ENCODE peak calls at places on chromosomes 11 and 22, in ten cellular contexts. Q is cardiac muscle cell, G is mammary epithelial cell, P is A549, R is PC-3, N is GM23338, M is pancreas, J is fibroblast of lung, H is MM.1S, O is tibial artery. F is an unnamed sample.

GRCh38 chr11:119306373-119306890 is 10.5 kb downstream of the MCAM start:
- DNase-seq in P (no peak), R (no peak), G (no peak), H (no peak), N (no peak), J (peak), O (peak), Q (peak), M (no peak), F (no peak)

GRCh38 chr22:50341977-50342650 is 1.0 kb upstream of the PPP6R2 start:
- DNase-seq in Q (peak), R (peak), G (peak), M (peak), H (peak), P (peak), J (peak), N (peak), O (peak), F (peak)

GRCh38 chr22:50102946-50103345 is 13.1 kb downstream of the MOV10L1 start:
- DNase-seq in O (peak), G (peak), N (peak), R (peak), M (no peak), Q (no peak), P (peak), J (no peak), H (no peak), F (no peak)

GRCh38 chr11:86303257-86303656 is 1.2 kb downstream of the HIKESHI start:
- DNase-seq in R (no peak), Q (no peak), H (no peak), P (no peak), N (no peak), O (no peak), G (no peak), M (no peak), J (peak), F (no peak)

GRCh38 chr22:40498454-40499186 is 128.2 kb downstream of the SGSM3 start:
- DNase-seq in O (no peak), N (peak), Q (peak), M (no peak), H (no peak), G (peak), P (peak), R (peak), J (peak), F (no peak)

GRCh38 chr11:94639901-94640721 is 72.9 kb downstream of the PIWIL4 start:
- DNase-seq in Q (no peak), H (no peak), P (no peak), O (no peak), N (no peak), J (no peak), G (no peak), M (no peak), R (no peak), F (peak)

GRCh38 chr11:34706709-34707461 is 86.0 kb downstream of the EHF start:
- DNase-seq in N (peak), Q (no peak), G (peak), P (no peak), M (no peak), R (no peak), H (peak), O (no peak), J (no peak), F (no peak)

GRCh38 chr11:134414772-134415765 is 3.0 kb upstream of the B3GAT1 start:
- DNase-seq in G (no peak), J (no peak), N (no peak), Q (no peak), O (no peak), P (no peak), H (no peak), M (no peak), R (no peak), F (no peak)

GRCh38 chr11:64868904-64869570 is 9.4 kb downstream of the EHD1 start:
- DNase-seq in P (peak), R (peak), N (no peak), Q (peak), G (peak), H (no peak), M (no peak), J (peak), O (peak), F (no peak)

GRCh38 chr22:22692707-22693530 is 48.5 kb downstream of the GGTLC2 start:
- DNase-seq in P (peak), G (peak), J (peak), M (peak), N (peak), R (peak), O (peak), Q (peak), H (peak), F (peak)

GRCh38 chr22:41405588-41405987 is 23.8 kb downstream of the TEF start:
- DNase-seq in G (no peak), P (no peak), N (no peak), R (no peak), H (no peak), M (no peak), O (no peak), J (no peak), Q (no peak), F (no peak)

DNA sequence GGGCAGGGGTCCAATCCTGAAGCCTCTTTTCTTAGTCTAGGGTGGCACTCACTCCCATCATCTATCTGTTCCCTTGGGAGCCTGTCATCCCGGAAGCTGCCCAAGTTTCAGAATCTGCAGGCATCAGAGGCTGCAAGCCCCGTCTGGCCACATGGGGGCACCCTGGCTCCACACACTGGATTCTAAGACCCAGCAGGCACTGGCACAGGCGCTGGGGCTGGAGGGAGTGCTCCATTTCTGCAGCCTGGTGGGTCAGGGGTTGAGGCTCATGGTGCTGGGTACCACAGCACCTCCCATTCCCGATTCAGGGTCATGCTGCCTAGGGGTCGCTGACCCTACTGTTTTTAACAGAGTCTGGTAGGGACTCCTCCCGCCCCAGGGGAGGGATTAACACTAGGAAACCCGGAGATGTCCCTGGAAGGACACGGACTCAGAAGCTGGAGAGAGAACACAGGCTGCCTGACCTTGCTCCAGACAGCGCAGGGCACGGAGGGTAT is 243.9 kb upstream of the SYN3 start:
- DNase-seq in O (peak), H (peak), Q (peak), M (peak), R (peak), J (peak), N (peak), G (peak), P (peak), F (peak)
- TF ChIP-seq CTCF in O (peak), H (peak), Q (peak), M (peak), R (peak), J (peak), N (peak), G (peak), P (peak), F (peak)

DNA sequence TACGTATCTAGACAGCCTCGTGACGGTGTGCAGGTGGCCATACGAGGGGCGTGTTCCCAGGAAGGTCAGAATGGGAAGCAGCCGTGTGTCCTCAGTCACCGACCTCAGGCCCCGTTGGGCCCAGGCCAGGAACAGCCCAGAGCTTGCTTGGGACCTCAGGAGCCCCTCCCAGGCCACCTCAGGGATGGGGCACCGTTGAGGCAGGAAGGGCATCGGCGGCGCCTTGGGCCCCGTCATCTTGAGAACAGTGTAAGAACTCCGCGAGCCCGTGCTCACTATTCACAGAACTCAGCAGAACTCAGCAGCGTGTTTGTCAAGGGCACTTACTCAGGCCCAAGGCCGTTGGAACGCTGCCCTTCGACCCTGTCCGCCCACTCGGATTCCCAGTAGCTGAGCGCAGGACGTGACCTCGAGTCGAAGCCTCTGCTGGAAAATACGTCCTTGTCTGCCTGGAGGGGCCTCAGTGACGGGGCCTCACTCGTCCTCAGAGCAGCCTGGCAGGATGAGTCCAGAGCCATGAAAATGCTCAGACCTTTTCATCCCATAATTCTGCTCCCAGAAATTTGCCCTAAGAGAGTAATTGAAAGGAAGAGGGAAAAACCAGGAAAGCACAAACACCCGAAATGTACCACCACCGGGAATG is 1134.8 kb downstream of the BRD1 start:
- DNase-seq in N (no peak), H (no peak), Q (no peak), R (no peak), M (no peak), J (no peak), P (no peak), O (no peak), G (no peak), F (no peak)
- H3K27ac ChIP-seq in N (no peak), H (no peak), Q (no peak), R (no peak), M (no peak), J (no peak), P (no peak), O (no peak), G (no peak), F (no peak)

DNA sequence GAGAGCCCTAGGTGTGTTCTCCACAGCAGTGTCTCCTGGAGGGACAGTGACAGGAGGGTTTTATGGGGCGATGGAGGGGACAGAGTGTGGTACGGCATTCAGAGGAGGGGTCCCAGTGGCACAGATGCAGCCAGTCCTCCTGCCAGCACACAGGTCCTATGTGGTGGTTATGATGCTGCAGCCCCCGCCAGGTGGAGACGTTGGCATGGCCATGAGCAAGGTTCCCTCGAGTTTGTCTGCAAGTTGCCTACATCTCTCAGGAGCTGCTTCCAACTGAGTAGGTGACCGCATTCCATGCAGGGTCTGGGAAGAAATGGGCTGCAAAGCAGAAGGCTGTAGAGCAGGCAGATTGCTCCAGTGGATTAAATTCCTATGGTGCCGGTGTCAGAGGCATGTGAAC is 646.0 kb downstream of the TBC1D22A start:
- DNase-seq in R (no peak), M (no peak), N (no peak), J (no peak), O (peak), P (peak), G (no peak), Q (no peak), H (no peak), F (no peak)
- TF ChIP-seq CTCF in R (no peak), M (no peak), N (no peak), J (no peak), O (no peak), P (no peak), G (no peak), Q (no peak), H (peak), F (no peak)

DNA sequence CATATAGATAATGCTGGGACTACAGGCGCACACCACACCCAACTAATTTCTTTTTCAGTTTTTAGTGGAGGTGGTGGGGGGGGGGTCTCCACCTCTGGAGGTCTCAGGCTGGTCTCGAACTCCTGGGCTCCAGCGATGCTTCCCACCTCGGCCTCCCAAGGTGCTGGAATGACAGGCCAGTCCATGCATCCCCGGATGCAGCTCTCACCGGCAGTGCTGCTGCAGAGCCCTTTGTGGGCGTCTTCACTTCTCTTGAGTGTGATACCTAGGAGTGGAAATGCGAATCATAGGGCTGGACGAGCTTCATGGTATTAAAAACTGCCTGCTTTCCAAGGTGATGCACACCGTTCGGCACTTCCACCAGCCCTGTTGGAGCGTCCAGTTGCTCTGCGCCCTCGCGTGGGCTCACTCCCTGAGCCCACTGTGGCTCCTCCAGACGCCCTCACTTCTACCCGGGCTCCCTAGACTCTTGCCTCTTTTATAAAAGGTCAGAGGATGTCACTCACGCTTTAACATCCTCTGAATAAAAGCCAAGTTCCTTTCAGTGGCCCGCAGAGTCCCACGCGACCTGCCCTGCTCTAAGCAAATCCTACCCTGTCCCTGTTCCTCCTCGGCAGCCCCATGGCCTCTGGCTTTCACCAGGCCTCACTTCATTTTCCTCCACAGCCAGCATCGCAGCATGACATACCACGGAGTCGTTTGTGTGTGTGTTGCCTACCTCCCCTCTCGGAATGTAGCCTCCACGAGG is 833 bp upstream of the BID start:
- DNase-seq in N (no peak), G (no peak), J (no peak), R (no peak), H (no peak), P (no peak), Q (no peak), M (no peak), O (no peak), F (no peak)
- H3K27ac ChIP-seq in N (no peak), G (no peak), J (no peak), R (no peak), H (no peak), P (peak), Q (no peak), M (no peak), O (no peak), F (peak)

GRCh38 chr11:74492974-74493815 is at the start of gene LIPT2:
- DNase-seq in G (peak), M (peak), O (peak), H (peak), P (peak), Q (peak), J (peak), R (peak), N (peak), F (peak)

GRCh38 chr11:74492084-74492483 is 1.4 kb downstream of the LIPT2 start:
- DNase-seq in J (no peak), R (peak), N (peak), O (no peak), P (no peak), G (no peak), Q (no peak), M (peak), H (no peak), F (no peak)

GRCh38 chr11:74490945-74491344 is 2.6 kb downstream of the LIPT2 start:
- DNase-seq in P (no peak), H (no peak), R (no peak), Q (no peak), G (no peak), M (no peak), J (no peak), N (no peak), O (no peak), F (no peak)

GRCh38 chr11:74485868-74486267 is 7.7 kb downstream of the LIPT2 start:
- DNase-seq in Q (no peak), H (no peak), J (no peak), M (no peak), O (no peak), R (no peak), N (no peak), G (no peak), P (no peak), F (no peak)

DNA sequence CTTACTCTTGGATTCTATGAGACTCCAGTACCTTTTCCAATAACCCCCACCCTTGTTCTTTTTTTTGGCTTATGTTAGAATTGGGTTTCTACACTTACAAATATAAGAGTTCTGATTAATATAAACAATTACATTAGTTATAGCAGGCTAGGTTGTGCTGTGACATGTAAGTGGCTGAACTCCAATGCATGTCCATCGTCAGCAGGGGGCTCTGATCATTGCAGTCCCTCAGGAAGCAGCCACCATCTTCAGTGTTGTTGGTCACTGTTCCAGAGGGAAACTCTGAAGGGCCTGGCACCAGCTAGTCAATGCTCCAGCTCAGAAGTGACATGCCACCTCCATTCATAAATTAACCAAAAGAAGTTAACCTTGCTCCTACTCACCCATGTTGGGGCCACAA is 5.6 kb downstream of the LIPT2 start:
- DNase-seq in Q (no peak), H (no peak), P (peak), R (peak), G (no peak), J (no peak), N (peak), M (no peak), O (no peak), F (no peak)
- TF ChIP-seq CTCF in Q (peak), H (no peak), P (peak), R (peak), G (peak), J (no peak), N (peak), M (no peak), O (no peak), F (no peak)

DNA sequence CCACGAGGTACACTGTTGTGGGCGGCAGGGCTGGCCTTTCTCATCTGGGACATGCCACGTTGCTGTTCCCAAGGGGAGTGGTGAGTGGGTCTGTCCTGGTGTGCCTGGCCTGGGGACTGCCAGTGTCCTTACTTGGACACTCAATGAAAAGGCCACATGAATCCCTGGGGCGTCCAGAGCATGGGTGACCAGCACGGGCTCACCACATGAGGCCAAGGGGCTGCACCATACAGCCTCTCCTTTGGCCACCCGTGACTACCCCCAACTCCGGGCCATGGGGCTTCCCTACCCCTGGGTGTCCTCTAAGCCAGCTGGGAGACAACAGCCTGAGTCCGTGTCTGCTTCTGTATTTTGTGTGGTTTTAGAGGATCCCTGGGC is 20.2 kb upstream of the TXNRD2 start:
- DNase-seq in Q (no peak), J (no peak), N (no peak), H (no peak), M (no peak), P (no peak), O (no peak), G (no peak), R (no peak), F (no peak)
- H3K27ac ChIP-seq in Q (no peak), J (no peak), N (no peak), H (no peak), M (peak), P (no peak), O (no peak), G (no peak), R (no peak), F (no peak)

DNA sequence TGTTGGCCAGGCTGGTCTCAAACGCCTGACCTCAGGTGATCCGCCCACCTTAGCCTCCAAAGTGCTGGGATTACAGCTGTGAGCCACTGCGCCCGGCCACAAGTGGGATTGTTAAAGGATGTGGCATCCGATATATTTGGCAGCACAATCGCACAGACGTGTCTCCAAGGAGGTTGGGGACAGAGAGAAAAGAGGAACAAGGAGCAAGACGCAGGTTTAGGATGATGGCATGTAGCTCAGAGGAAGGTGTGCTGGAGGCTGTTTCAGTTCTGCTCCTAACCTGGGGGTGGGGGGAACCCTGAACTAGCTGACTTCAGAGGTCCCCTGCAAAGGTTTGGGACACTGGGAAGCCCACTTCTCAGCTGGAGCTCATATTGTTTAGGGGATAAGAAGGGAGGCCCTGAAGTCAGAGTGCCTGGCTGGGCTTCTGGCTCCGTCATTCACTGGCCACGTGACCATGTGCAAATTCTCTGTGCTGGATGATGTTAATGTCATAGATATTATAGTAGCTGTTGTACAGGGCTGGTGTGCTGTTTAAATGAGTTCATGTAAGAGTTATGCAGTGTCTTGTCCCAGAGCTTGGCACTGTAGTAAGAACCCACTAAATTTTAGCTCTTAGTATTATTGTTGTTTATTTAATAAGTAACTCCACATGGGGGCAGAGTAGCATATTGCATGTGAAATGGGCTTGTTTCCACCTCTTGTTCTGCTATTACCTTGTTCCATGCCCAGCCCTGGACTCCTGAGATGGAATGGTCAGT is 129.7 kb downstream of the ST3GAL4 start:
- DNase-seq in G (peak), O (no peak), R (peak), M (no peak), P (no peak), N (no peak), Q (peak), J (peak), H (no peak), F (no peak)
- TF ChIP-seq CTCF in G (peak), O (no peak), R (peak), M (no peak), P (peak), N (peak), Q (peak), J (peak), H (peak), F (no peak)

F was measured in heart right ventricle.